ENCODE peak calls at places on chromosomes 12 and 14, in six cellular contexts. One of them, this sample, is unnamed.

GRCh38 chr12:10381912-10382628 is 7.8 kb downstream of the KLRK1 start:
- DNase-seq in K562: no peak
- DNase-seq in tibial nerve: no peak
- DNase-seq in transverse colon: no peak
- DNase-seq in A549: no peak
- DNase-seq in GM12878: no peak
- DNase-seq in this sample: no peak

GRCh38 chr12:6699259-6699988 is 1.2 kb downstream of the PIANP start:
- DNase-seq in K562: no peak
- DNase-seq in A549: no peak
- DNase-seq in tibial nerve: no peak
- DNase-seq in transverse colon: no peak
- DNase-seq in GM12878: no peak
- DNase-seq in this sample: no peak

GRCh38 chr14:103552011-103552797 is 10.3 kb downstream of the BAG5 start:
- DNase-seq in transverse colon: no peak
- DNase-seq in A549: no peak
- DNase-seq in GM12878: no peak
- DNase-seq in tibial nerve: no peak
- DNase-seq in K562: no peak
- DNase-seq in this sample: no peak

GRCh38 chr14:106491851-106492250 is 965.5 kb downstream of the TMEM121 start:
- DNase-seq in tibial nerve: no peak
- DNase-seq in GM12878: no peak
- DNase-seq in A549: no peak
- DNase-seq in K562: no peak
- DNase-seq in transverse colon: peak
- DNase-seq in this sample: no peak

GRCh38 chr12:11822071-11822818 is 172.8 kb downstream of the ETV6 start:
- DNase-seq in A549: no peak
- DNase-seq in tibial nerve: no peak
- DNase-seq in transverse colon: peak
- DNase-seq in GM12878: peak
- DNase-seq in K562: no peak
- DNase-seq in this sample: peak

GRCh38 chr12:53974084-53975018 is at the start of gene HOTAIR:
- DNase-seq in GM12878: no peak
- DNase-seq in A549: peak
- DNase-seq in transverse colon: no peak
- DNase-seq in tibial nerve: no peak
- DNase-seq in K562: no peak
- DNase-seq in this sample: no peak

GRCh38 chr12:128852026-128852725 is 1.1 kb upstream of the GLT1D1 start:
- DNase-seq in K562: no peak
- DNase-seq in tibial nerve: no peak
- DNase-seq in transverse colon: no peak
- DNase-seq in A549: no peak
- DNase-seq in GM12878: no peak
- DNase-seq in this sample: no peak

GRCh38 chr14:63666326-63666725 is 24.7 kb upstream of the WDR89 start:
- DNase-seq in GM12878: no peak
- DNase-seq in tibial nerve: no peak
- DNase-seq in A549: no peak
- DNase-seq in transverse colon: no peak
- DNase-seq in K562: no peak
- DNase-seq in this sample: no peak

GRCh38 chr12:9115731-9116689 is at the start of gene A2M:
- DNase-seq in K562: no peak
- DNase-seq in tibial nerve: peak
- DNase-seq in GM12878: no peak
- DNase-seq in transverse colon: no peak
- DNase-seq in A549: no peak
- DNase-seq in this sample: no peak
- TF ChIP-seq EP300 in K562: no peak
- TF ChIP-seq EP300 in tibial nerve: peak
- TF ChIP-seq EP300 in GM12878: no peak
- TF ChIP-seq EP300 in transverse colon: peak
- TF ChIP-seq EP300 in A549: no peak
- TF ChIP-seq EP300 in this sample: no peak

DNA sequence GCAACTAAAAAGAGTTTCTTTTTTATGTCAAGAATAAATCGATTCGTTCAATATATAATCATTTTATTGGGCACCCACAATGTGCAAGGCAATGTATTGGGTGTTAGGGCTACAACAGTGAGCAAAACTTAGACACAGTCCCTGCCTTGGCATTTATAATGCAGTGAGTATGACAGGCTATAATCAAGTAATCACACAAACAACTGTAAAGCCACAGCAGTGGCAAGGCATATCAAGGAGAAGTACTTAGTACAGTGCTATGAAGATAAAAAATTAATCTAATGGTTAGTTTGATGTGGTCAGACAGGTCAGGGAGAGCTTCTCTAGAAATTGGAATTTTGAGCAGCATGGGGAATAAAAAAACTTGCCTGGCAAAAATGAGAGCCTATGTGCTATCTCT is 39.5 kb upstream of the OTOGL start:
- DNase-seq in tibial nerve: no peak
- DNase-seq in K562: no peak
- DNase-seq in GM12878: no peak
- DNase-seq in transverse colon: no peak
- DNase-seq in A549: no peak
- DNase-seq in this sample: no peak
- TF ChIP-seq EP300 in tibial nerve: no peak
- TF ChIP-seq EP300 in K562: no peak
- TF ChIP-seq EP300 in GM12878: no peak
- TF ChIP-seq EP300 in transverse colon: no peak
- TF ChIP-seq EP300 in A549: no peak
- TF ChIP-seq EP300 in this sample: no peak

DNA sequence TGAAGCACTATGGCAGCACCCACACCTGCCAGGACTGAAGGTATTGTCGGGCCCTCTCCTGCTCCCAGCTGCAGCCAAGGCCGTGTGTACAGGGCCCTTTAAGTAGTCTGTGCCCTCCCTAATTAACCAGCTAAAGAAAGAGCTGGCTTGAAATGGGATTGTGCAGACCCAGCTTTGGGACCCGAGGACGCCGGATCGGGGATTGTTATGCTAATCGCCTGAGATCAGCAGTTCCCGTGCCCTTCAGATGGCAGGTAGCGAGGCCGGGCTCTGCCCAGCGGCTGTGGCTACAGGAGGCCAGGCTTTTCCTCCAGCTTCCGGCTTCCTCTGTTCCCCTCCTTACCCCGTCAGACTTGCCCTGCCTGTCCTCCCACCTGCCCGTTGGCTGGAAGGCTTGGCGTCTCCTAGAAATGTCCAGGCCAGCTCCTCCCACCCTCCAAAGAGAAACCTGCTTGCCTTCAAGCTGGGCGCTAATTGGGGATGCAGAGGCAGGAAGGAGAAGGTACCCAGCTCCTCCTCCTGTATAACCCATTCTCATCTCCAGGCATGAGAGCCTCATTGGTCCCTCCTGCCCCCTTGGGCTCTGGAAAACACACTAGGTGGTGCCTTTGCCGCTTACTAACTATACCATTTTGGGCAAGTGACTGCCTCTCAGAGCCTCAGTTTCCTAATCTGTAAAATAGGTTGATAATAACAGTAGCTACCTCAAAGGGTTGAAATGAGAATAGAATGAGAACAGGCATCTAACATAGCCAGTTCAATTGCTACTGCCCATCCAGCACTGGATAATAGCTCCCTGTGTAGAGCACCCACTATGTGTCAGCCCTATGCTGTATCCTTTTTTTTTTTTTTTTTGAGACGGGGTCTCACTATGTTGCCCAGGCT is 25.8 kb upstream of the MSI1 start:
- DNase-seq in tibial nerve: no peak
- DNase-seq in A549: no peak
- DNase-seq in transverse colon: peak
- DNase-seq in K562: no peak
- DNase-seq in GM12878: no peak
- DNase-seq in this sample: peak
- TF ChIP-seq EP300 in tibial nerve: no peak
- TF ChIP-seq EP300 in A549: no peak
- TF ChIP-seq EP300 in transverse colon: no peak
- TF ChIP-seq EP300 in K562: no peak
- TF ChIP-seq EP300 in GM12878: no peak
- TF ChIP-seq EP300 in this sample: no peak

GRCh38 chr14:75340921-75341320 is 62.3 kb downstream of the FOS start:
- DNase-seq in transverse colon: peak
- DNase-seq in K562: no peak
- DNase-seq in GM12878: no peak
- DNase-seq in A549: no peak
- DNase-seq in tibial nerve: peak
- DNase-seq in this sample: peak
- TF ChIP-seq EP300 in transverse colon: peak
- TF ChIP-seq EP300 in K562: no peak
- TF ChIP-seq EP300 in GM12878: no peak
- TF ChIP-seq EP300 in A549: no peak
- TF ChIP-seq EP300 in tibial nerve: peak
- TF ChIP-seq EP300 in this sample: peak

GRCh38 chr12:47088021-47088944 is 8.5 kb upstream of the AMIGO2 start:
- DNase-seq in A549: no peak
- DNase-seq in GM12878: no peak
- DNase-seq in K562: no peak
- DNase-seq in tibial nerve: no peak
- DNase-seq in transverse colon: no peak
- DNase-seq in this sample: no peak
- TF ChIP-seq EP300 in A549: peak
- TF ChIP-seq EP300 in GM12878: no peak
- TF ChIP-seq EP300 in K562: no peak
- TF ChIP-seq EP300 in tibial nerve: no peak
- TF ChIP-seq EP300 in transverse colon: peak
- TF ChIP-seq EP300 in this sample: no peak

GRCh38 chr12:80818878-80819277 is 102.2 kb downstream of the MYF5 start:
- DNase-seq in K562: no peak
- DNase-seq in GM12878: no peak
- DNase-seq in transverse colon: no peak
- DNase-seq in tibial nerve: no peak
- DNase-seq in A549: no peak
- DNase-seq in this sample: no peak
- TF ChIP-seq EP300 in K562: no peak
- TF ChIP-seq EP300 in GM12878: no peak
- TF ChIP-seq EP300 in transverse colon: no peak
- TF ChIP-seq EP300 in tibial nerve: no peak
- TF ChIP-seq EP300 in A549: no peak
- TF ChIP-seq EP300 in this sample: no peak

GRCh38 chr12:124208469-124208868 is 86.4 kb upstream of the RFLNA start:
- DNase-seq in K562: no peak
- DNase-seq in tibial nerve: no peak
- DNase-seq in transverse colon: no peak
- DNase-seq in GM12878: no peak
- DNase-seq in A549: no peak
- DNase-seq in this sample: no peak
- TF ChIP-seq EP300 in K562: no peak
- TF ChIP-seq EP300 in tibial nerve: no peak
- TF ChIP-seq EP300 in transverse colon: no peak
- TF ChIP-seq EP300 in GM12878: no peak
- TF ChIP-seq EP300 in A549: no peak
- TF ChIP-seq EP300 in this sample: no peak

DNA sequence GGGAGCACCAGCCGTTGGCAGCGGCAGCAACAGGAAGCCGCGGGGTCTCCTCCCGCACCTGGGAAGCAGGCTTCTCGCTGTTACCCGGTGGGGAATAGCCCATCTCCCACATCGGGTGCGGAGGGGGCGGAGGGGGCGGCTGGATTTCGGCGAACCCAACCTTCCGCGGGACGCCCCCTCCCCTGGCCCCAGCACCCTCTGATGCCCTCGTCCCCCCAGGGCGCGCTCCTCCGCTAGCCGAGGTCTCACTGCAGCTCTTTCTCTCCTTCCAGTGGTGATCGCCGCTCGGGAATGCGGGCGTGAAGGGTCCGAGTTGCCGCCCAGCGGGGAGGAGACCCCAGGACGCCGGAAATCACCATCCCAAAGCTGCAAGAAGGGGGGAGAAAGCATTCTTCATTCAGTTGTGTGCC is 301 bp downstream of the SAMD4A start:
- DNase-seq in tibial nerve: peak
- DNase-seq in transverse colon: peak
- DNase-seq in A549: no peak
- DNase-seq in GM12878: no peak
- DNase-seq in K562: no peak
- DNase-seq in this sample: peak
- TF ChIP-seq EP300 in tibial nerve: no peak
- TF ChIP-seq EP300 in transverse colon: no peak
- TF ChIP-seq EP300 in A549: no peak
- TF ChIP-seq EP300 in GM12878: no peak
- TF ChIP-seq EP300 in K562: no peak
- TF ChIP-seq EP300 in this sample: no peak

This sample was measured in stomach.